ENCODE peak calls at places on chromosomes 2 and 18, in nine cellular contexts. L is Caco-2; A is stomach; U is right atrium auricular region; C is A549; K is Karpas-422; I is uterus; S is cardiac muscle cell; R is CD8-positive, alpha-beta T cell. Q is an unnamed sample.

GRCh38 chr2:59774821-59775463 is 778.5 kb downstream of the BCL11A start:
- DNase-seq in K (no peak), L (no peak), U (no peak), C (no peak), I (no peak), S (no peak), A (no peak), R (no peak), Q (no peak)

GRCh38 chr2:8465560-8465959 is 216.3 kb upstream of the ID2 start:
- DNase-seq in A (no peak), U (no peak), C (no peak), L (no peak), K (no peak), R (no peak), S (no peak), I (no peak), Q (no peak)

GRCh38 chr2:127118038-127118437 is 11.1 kb upstream of the BIN1 start:
- DNase-seq in R (peak; percentile 38), U (peak; percentile 36), K (no peak), C (no peak), A (no peak), I (no peak), L (no peak), S (no peak), Q (no peak)

GRCh38 chr2:44957656-44958327 is 16.3 kb downstream of the SIX3 start:
- DNase-seq in A (no peak), I (no peak), U (no peak), S (no peak), K (no peak), C (no peak), R (no peak), L (no peak), Q (no peak)

GRCh38 chr2:177799531-177799930 is 273.0 kb downstream of the PDE11A start:
- DNase-seq in C (no peak), U (no peak), I (no peak), L (peak; percentile 22), S (peak; percentile 41), A (no peak), R (no peak), K (peak; percentile 73), Q (peak; percentile 44)

GRCh38 chr2:234133004-234133403 is 82.5 kb downstream of the SPP2 start:
- DNase-seq in K (no peak), U (no peak), C (no peak), I (no peak), A (no peak), R (no peak), L (no peak), S (no peak), Q (peak; percentile 19)

GRCh38 chr18:79856119-79857080 is 58.7 kb downstream of the KCNG2 start:
- DNase-seq in C (peak; percentile 10), A (no peak), K (peak; percentile 92), R (peak; percentile 48), U (peak; percentile 49), L (peak; percentile 6), S (peak; percentile 63), I (no peak), Q (peak; percentile 37)

GRCh38 chr18:24685232-24685959 is 225.0 kb downstream of the HRH4 start:
- DNase-seq in R (no peak), C (no peak), L (no peak), A (no peak), U (no peak), I (no peak), K (no peak), S (peak; percentile 1), Q (no peak)

GRCh38 chr18:46215902-46216723 is 111.9 kb downstream of the HAUS1 start:
- DNase-seq in I (no peak), A (no peak), K (no peak), C (no peak), L (no peak), R (no peak), S (no peak), U (no peak), Q (no peak)

GRCh38 chr2:44940612-44941464 is 664 bp upstream of the SIX3 start:
- DNase-seq in S (no peak), A (no peak), U (no peak), R (no peak), C (no peak), I (no peak), L (no peak), K (no peak), Q (no peak)

GRCh38 chr2:104901037-104901851 is 47.3 kb downstream of the POU3F3 start:
- DNase-seq in C (no peak), S (no peak), U (no peak), L (no peak), I (no peak), R (no peak), K (no peak), A (no peak), Q (no peak)

GRCh38 chr2:144518744-144519596 is 949 bp downstream of the ZEB2 start:
- DNase-seq in I (no peak), L (no peak), C (no peak), S (no peak), R (no peak), U (no peak), A (no peak), K (peak; percentile 81), Q (peak; percentile 30)

GRCh38 chr18:13389491-13390131 is 171.1 kb downstream of the LDLRAD4 start:
- DNase-seq in C (no peak), U (peak; percentile 34), K (no peak), S (no peak), I (no peak), R (no peak), L (no peak), A (no peak), Q (no peak)

GRCh38 chr18:8489761-8490160 is 119.5 kb upstream of the RAB12 start:
- DNase-seq in L (no peak), C (no peak), U (no peak), S (no peak), R (no peak), I (no peak), A (no peak), K (no peak), Q (no peak)

GRCh38 chr2:46326231-46326980 is 29.2 kb downstream of the EPAS1 start:
- DNase-seq in I (peak; percentile 76), U (no peak), L (peak; percentile 83), A (no peak), R (no peak), S (peak; percentile 72), K (no peak), C (no peak), Q (peak; percentile 68)

GRCh38 chr18:7565677-7566076 is 1.4 kb upstream of the PTPRM start:
- DNase-seq in L (no peak), K (no peak), I (no peak), R (no peak), S (no peak), U (no peak), A (no peak), C (no peak), Q (peak; percentile 6)

GRCh38 chr2:8171608-8172007 is 510.2 kb upstream of the ID2 start:
- DNase-seq in R (no peak), K (no peak), U (no peak), S (peak; percentile 39), L (no peak), C (no peak), A (no peak), I (peak; percentile 40), Q (no peak)

GRCh38 chr18:31343454-31343853 is 25.5 kb downstream of the DSG1 start:
- DNase-seq in U (no peak), R (no peak), A (no peak), I (no peak), K (peak; percentile 47), L (no peak), C (no peak), S (no peak), Q (no peak)
- H3K4me1 ChIP-seq in U (no peaks in the 10 kb centered on the region), R (no peaks in the 10 kb centered on the region), A (no peaks in the 10 kb centered on the region), I (no peaks in the 10 kb centered on the region), K (peaks cover 9% of the 10 kb centered on the region), L (no peaks in the 10 kb centered on the region), C (no peaks in the 10 kb centered on the region), S (no peaks in the 10 kb centered on the region), Q (no peaks in the 10 kb centered on the region)

GRCh38 chr2:216498418-216499413 is at the start of gene RPL37A:
- DNase-seq in U (peak; percentile 92), C (peak; percentile 91), I (peak; percentile 91), R (peak; percentile 91), S (peak; percentile 98), K (peak; percentile 98), A (peak; percentile 93), L (peak; percentile 94), Q (peak; percentile 98)
- H3K4me1 ChIP-seq in U (no peaks in the 10 kb centered on the region), C (peaks cover 41% of the 10 kb centered on the region), I (peaks cover 17% of the 10 kb centered on the region), R (peaks cover 25% of the 10 kb centered on the region), S (peaks cover 17% of the 10 kb centered on the region), K (peaks cover 57% of the 10 kb centered on the region), A (peaks cover 29% of the 10 kb centered on the region), L (peaks cover 15% of the 10 kb centered on the region), Q (peaks cover 52% of the 10 kb centered on the region)

DNA sequence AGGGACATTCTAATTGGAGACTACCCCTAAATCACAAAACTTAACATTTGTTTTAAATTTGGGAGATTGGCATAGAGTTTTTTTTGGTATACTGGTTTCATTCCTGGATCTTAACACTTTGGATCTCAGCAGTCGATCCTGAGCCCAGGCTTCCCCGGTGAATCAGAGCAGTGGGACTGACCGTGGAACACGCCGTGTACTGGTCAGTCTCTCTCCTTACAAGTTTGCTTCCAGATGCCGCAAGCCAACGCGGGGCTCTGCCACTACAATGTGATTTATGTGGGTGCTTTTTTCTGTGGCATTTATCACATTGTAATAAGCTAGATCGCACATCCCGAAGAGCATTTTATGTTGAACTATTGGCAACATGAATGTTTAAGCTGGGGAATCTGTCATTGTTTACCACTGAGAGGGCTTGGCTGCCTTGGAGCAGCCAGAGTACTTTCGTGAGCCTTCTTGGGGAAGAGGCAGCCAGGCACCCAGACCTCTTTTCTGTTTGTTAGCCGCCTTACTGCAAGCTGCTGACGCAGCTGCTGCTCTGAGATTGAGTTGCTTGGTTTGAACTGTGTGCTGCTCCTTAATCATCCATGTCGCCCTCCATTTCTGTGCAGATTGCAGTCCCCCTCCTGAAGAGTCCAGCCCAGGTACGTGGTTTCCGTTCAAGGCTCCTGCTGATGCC is 49.3 kb downstream of the COA5 start:
- DNase-seq in I (no peak), L (no peak), R (no peak), U (no peak), S (no peak), A (no peak), K (no peak), C (no peak), Q (no peak)
- H3K4me1 ChIP-seq in I (no peaks in the 10 kb centered on the region), L (no peaks in the 10 kb centered on the region), R (peaks cover 8% of the 10 kb centered on the region), U (no peaks in the 10 kb centered on the region), S (peaks cover 5% of the 10 kb centered on the region), A (peaks cover 7% of the 10 kb centered on the region), K (peaks cover 21% of the 10 kb centered on the region), C (peaks cover 3% of the 10 kb centered on the region), Q (peaks cover 5% of the 10 kb centered on the region)

DNA sequence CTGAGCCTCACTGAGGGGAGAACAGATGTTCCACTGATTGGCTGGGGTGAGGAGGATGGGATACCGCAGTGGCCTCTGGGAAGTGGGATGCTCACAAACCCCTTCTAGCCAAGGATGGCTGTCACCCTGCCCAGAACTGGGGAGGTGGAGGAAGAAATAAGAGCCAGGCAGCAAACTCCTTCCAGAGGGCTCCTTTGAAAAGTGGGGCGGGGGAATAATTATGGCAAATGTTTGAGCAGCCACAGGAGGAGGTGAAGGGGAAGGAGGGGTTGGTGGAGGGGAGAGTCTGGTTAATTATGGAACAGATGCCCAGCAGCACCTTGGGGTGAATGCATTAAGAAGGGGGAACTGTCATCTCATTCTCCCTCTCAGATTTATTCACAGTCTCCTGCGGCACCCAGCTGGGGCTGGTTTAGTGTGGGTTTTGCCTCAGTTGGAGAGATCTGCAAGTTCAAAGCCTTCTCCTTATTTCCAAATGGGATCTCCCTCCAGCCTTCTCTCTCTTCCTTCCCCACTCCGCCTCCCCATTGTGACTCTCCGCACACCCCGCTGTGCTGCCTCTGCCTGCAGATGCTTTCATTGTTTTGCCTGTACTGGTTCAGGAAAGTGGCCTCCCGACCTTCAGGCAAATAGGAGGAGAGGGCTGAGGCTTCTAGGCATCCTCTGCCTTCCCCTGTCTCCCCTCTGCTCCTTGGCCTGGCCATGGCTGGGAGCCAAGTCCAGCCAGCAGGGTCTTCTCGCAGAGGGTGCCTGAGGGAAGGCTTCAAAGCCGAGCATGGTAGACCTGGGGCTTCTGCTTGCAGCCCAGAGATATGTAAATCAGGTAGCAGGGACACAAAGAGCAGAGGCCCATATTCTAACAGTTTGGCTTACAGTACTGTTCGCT is 457.2 kb upstream of the MEX3C start:
- DNase-seq in U (no peak), C (no peak), S (no peak), K (no peak), L (no peak), I (no peak), R (no peak), A (no peak), Q (no peak)
- H3K4me1 ChIP-seq in U (no peaks in the 10 kb centered on the region), C (no peaks in the 10 kb centered on the region), S (no peaks in the 10 kb centered on the region), K (peaks cover 15% of the 10 kb centered on the region), L (no peaks in the 10 kb centered on the region), I (no peaks in the 10 kb centered on the region), R (no peaks in the 10 kb centered on the region), A (no peaks in the 10 kb centered on the region), Q (no peaks in the 10 kb centered on the region)